ENCODE peak calls at places on chromosome 12, in five cellular contexts. Q, T, E, M and Y are unnamed samples.
A peak's percentile ranks its signal among the peaks of the same experiment; 100 is the strongest.

GRCh38 chr12:129753596-129753995 is 150.2 kb downstream of the TMEM132D start:
- DNase-seq in Q (no peak), T (no peak), E (no peak), M (no peak), Y (no peak)

GRCh38 chr12:128007250-128007649 is 259.7 kb upstream of the TMEM132C start:
- DNase-seq in Q (no peak), T (no peak), E (no peak), M (no peak), Y (no peak)

GRCh38 chr12:49461221-49461620 is 77.6 kb upstream of the KCNH3 start:
- DNase-seq in Q (no peak), T (no peak), E (no peak), M (no peak), Y (no peak)

GRCh38 chr12:107288414-107289125 is 195.2 kb upstream of the CRY1 start:
- DNase-seq in Q (no peak), T (no peak), E (no peak), M (no peak), Y (no peak)

GRCh38 chr12:47071241-47071852 is 8.1 kb upstream of the PCED1B start:
- DNase-seq in Q (no peak), T (no peak), E (no peak), M (no peak), Y (no peak)

GRCh38 chr12:24901975-24902461 is 46.9 kb downstream of the BCAT1 start:
- DNase-seq in Q (no peak), T (no peak), E (peak; percentile 31), M (no peak), Y (no peak)

GRCh38 chr12:130929363-130929762 is 24.3 kb upstream of the ADGRD1 start:
- DNase-seq in Q (no peak), T (no peak), E (no peak), M (no peak), Y (no peak)

GRCh38 chr12:106598003-106598402 is 15.2 kb downstream of the RFX4 start:
- DNase-seq in Q (no peak), T (no peak), E (no peak), M (no peak), Y (no peak)

GRCh38 chr12:128325646-128326045 is 58.7 kb downstream of the TMEM132C start:
- DNase-seq in Q (no peak), T (no peak), E (no peak), M (no peak), Y (no peak)

GRCh38 chr12:104998423-104999346 is 12.6 kb downstream of the NOPCHAP1 start:
- DNase-seq in Q (no peak), T (no peak), E (no peak), M (peak; percentile 71), Y (no peak)

GRCh38 chr12:71548906-71549305 is 109.3 kb downstream of the LGR5 start:
- DNase-seq in Q (no peak), T (no peak), E (no peak), M (no peak), Y (no peak)

GRCh38 chr12:92363295-92364146 is 217.9 kb upstream of the BTG1 start:
- DNase-seq in Q (no peak), T (peak; percentile 96), E (peak; percentile 83), M (no peak), Y (peak; percentile 46)

GRCh38 chr12:119556830-119557229 is 36.7 kb upstream of the TMEM233 start:
- DNase-seq in Q (no peak), T (no peak), E (no peak), M (no peak), Y (no peak)

GRCh38 chr12:1122803-1123202 is 131.8 kb downstream of the ERC1 start:
- DNase-seq in Q (no peak), T (no peak), E (no peak), M (no peak), Y (no peak)

GRCh38 chr12:84357314-84357713 is 555.3 kb downstream of the SLC6A15 start:
- DNase-seq in Q (no peak), T (no peak), E (no peak), M (no peak), Y (no peak)

GRCh38 chr12:24109381-24110039 is 160.0 kb upstream of the SOX5 start:
- DNase-seq in Q (no peak), T (peak; percentile 37), E (no peak), M (no peak), Y (peak; percentile 43)

GRCh38 chr12:11861155-11861863 is 209.4 kb upstream of the BCL2L14 start:
- DNase-seq in Q (no peak), T (no peak), E (no peak), M (no peak), Y (no peak)

GRCh38 chr12:65867428-65867827 is 43.1 kb downstream of the HMGA2 start:
- DNase-seq in Q (no peak), T (no peak), E (no peak), M (no peak), Y (peak; percentile 98)

GRCh38 chr12:56358836-56359532 is 923 bp downstream of the STAT2 start:
- DNase-seq in Q (no peak), T (no peak), E (no peak), M (no peak), Y (peak; percentile 86)

GRCh38 chr12:13390381-13390856 is 193.9 kb downstream of the EMP1 start:
- DNase-seq in Q (no peak), T (no peak), E (no peak), M (peak; percentile 93), Y (peak; percentile 83)

GRCh38 chr12:111148005-111148404 is 220.9 kb downstream of the PHETA1 start:
- DNase-seq in Q (no peak), T (no peak), E (no peak), M (no peak), Y (no peak)

GRCh38 chr12:110698171-110698902 is 9.4 kb upstream of the HVCN1 start:
- DNase-seq in Q (peak; percentile 69), T (peak; percentile 90), E (peak; percentile 77), M (peak; percentile 86), Y (peak; percentile 92)

GRCh38 chr12:99099786-99100185 is 454.7 kb downstream of the APAF1 start:
- DNase-seq in Q (no peak), T (no peak), E (no peak), M (no peak), Y (no peak)

GRCh38 chr12:97711392-97711791 is 248.8 kb downstream of the RMST start:
- DNase-seq in Q (no peak), T (no peak), E (no peak), M (no peak), Y (no peak)

GRCh38 chr12:95790025-95790911 is at the start of gene NTN4:
- DNase-seq in Q (no peak), T (no peak), E (peak; percentile 24), M (peak; percentile 77), Y (peak; percentile 26)

GRCh38 chr12:110750784-110751461 is 8.2 kb upstream of the PPP1CC start:
- DNase-seq in Q (no peak), T (no peak), E (no peak), M (no peak), Y (peak; percentile 73)

GRCh38 chr12:96422192-96422591 is 22.0 kb upstream of the CDK17 start:
- DNase-seq in Q (no peak), T (no peak), E (no peak), M (no peak), Y (peak; percentile 96)

GRCh38 chr12:68962855-68963455 is 30.0 kb upstream of the CPM start:
- DNase-seq in Q (no peak), T (no peak), E (no peak), M (no peak), Y (peak; percentile 59)

GRCh38 chr12:98126637-98127335 is 388.6 kb upstream of the TMPO start:
- DNase-seq in Q (no peak), T (no peak), E (no peak), M (no peak), Y (no peak)

GRCh38 chr12:88600272-88600671 is 20.0 kb upstream of the KITLG start:
- DNase-seq in Q (no peak), T (no peak), E (no peak), M (no peak), Y (peak; percentile 93)

GRCh38 chr12:10361084-10361483 is 28.8 kb downstream of the KLRK1 start:
- DNase-seq in Q (no peak), T (no peak), E (no peak), M (no peak), Y (no peak)

GRCh38 chr12:3533703-3534386 is 42.8 kb downstream of the PRMT8 start:
- DNase-seq in Q (no peak), T (no peak), E (no peak), M (no peak), Y (no peak)

DNA sequence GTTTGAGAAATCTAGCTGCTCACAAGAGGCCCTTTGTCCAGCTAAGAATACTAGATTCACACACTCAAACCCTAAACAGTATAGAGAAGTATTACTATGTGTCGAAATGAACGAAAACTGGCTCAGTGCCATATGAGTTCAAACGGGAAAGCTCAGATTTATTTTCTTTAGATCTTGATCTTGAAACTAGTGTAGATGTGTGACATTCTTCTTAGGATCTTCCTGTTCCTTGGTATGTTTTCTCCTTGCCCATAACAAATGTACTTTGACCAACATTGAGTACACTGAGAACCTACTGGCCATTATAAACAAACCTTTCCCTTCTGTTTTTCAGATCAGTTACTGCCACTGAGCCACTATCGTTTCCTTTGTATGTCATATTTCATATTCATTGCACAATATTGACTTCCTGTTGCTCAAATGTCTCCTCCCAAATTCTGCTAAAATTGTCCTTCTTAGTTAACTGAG is 21.3 kb downstream of the MYBPC1 start:
- DNase-seq in Q (no peak), T (no peak), E (no peak), M (no peak), Y (peak; percentile 3)
- H3K4me3 ChIP-seq in Q (no peak overlapping the region), T (no peak overlapping the region), E (no peak overlapping the region), M (peak overlapping the region; percentile 12), Y (no peak overlapping the region)

DNA sequence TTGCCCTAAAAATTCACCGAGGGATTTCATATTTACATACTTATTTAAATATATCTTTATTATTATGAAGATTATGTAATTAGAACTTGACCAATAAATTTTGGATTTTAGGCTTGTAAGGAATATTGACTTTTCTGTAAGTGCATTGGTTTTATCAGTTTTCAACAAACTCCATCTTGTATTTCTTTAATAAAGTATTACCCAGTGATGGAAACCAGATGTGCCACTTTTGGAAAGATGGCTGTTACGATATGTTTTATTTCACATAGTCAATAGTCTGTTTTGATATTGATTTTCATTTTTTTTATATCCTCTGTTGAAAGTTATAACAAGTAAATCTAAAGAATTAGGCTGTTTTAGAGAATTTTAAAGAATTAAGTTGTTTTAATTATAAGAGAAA is 1.8 kb downstream of the MON2 start:
- DNase-seq in Q (no peak), T (no peak), E (no peak), M (no peak), Y (peak; percentile 28)
- H3K4me3 ChIP-seq in Q (peak overlapping the region; percentile 98), T (peak overlapping the region; percentile 87), E (peak overlapping the region; percentile 96), M (peak overlapping the region; percentile 72), Y (peak overlapping the region; percentile 98)

DNA sequence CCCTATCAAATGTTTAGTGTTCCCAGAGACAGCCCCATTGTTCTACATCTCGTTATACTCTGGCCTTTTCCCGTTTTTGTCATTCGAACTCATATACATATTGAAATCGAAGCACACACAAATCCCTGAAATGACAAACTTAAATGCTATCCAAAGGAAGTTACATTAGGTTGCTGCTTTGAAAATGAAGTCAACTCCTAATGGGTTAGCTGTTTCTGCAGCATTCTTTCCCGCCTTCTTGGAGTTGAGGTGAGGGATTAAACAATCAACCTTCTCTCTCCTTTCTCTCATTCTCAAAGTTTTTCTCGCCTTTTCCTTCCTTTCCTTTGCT is 642 bp upstream of the PHC1 start:
- DNase-seq in Q (no peak), T (no peak), E (no peak), M (no peak), Y (peak; percentile 4)
- H3K4me3 ChIP-seq in Q (peak overlapping the region; percentile 56), T (peak overlapping the region; percentile 74), E (no peak overlapping the region), M (peak overlapping the region; percentile 71), Y (peak overlapping the region; percentile 85)

DNA sequence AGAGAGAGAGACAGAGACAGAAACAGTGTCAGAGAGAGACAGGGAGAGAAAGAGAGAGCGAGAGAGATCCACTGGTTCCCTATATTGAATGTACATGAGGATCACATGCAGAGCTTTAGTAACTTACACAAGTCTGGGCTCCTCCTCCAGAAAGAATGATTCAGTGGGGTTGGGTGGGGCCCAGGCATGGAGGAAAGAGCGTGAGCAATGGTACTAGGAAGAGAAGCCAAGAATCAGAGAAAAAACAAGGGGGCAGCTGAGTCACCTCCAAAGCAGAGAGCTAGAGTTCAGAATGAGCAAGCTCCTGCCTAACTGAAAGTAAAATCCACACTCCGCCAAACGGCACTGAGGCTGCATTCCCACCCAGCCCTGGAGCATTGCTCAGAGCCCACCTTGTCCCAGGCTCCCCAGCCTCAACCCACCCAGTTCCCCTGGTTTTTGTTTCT is 670.1 kb upstream of the TBX3 start:
- DNase-seq in Q (no peak), T (no peak), E (no peak), M (no peak), Y (peak; percentile 98)
- H3K4me3 ChIP-seq in Q (peak overlapping the region; percentile 26), T (peak overlapping the region; percentile 60), E (peak overlapping the region; percentile 63), M (peak overlapping the region; percentile 27), Y (peak overlapping the region; percentile 21)